ENCODE peak calls at places on chromosomes 3 and 15, in five cellular contexts. S is CD4-positive, CD25-positive, alpha-beta regulatory T cell; H is pancreas; M is Peyer's patch; A is aorta. Q is an unnamed sample.

GRCh38 chr3:54830658-54831057 is 97.2 kb downstream of the LRTM1 start:
- DNase-seq in S (no peak), H (no peak), M (peak; percentile 75), A (no peak), Q (no peak)

GRCh38 chr15:40925495-40925862 is 3.7 kb upstream of the DLL4 start:
- DNase-seq in S (no peak), H (peak; percentile 55), M (no peak), A (no peak), Q (no peak)

GRCh38 chr3:128727996-128728395 is 2.0 kb downstream of the RAB7A start:
- DNase-seq in S (no peak), H (no peak), M (no peak), A (no peak), Q (no peak)

GRCh38 chr3:17638351-17638750 is 104.1 kb downstream of the TBC1D5 start:
- DNase-seq in S (no peak), H (no peak), M (no peak), A (no peak), Q (no peak)

GRCh38 chr3:139327861-139328260 is 16.0 kb upstream of the MRPS22 start:
- DNase-seq in S (no peak), H (no peak), M (no peak), A (no peak), Q (no peak)

GRCh38 chr15:77032647-77033416 is 37.9 kb downstream of the PSTPIP1 start:
- DNase-seq in S (no peak), H (peak; percentile 51), M (peak; percentile 46), A (peak; percentile 34), Q (no peak)

GRCh38 chr3:19866751-19867347 is 67.2 kb downstream of the EFHB start:
- DNase-seq in S (no peak), H (no peak), M (peak; percentile 69), A (no peak), Q (peak; percentile 37)

GRCh38 chr3:163328680-163329079 is 1749.6 kb downstream of the SI start:
- DNase-seq in S (no peak), H (no peak), M (no peak), A (no peak), Q (no peak)

GRCh38 chr15:81091889-81092558 is 42.0 kb upstream of the CFAP161 start:
- DNase-seq in S (no peak), H (no peak), M (no peak), A (no peak), Q (no peak)

GRCh38 chr15:58383876-58384275 is 47.9 kb upstream of the LIPC start:
- DNase-seq in S (no peak), H (no peak), M (no peak), A (no peak), Q (no peak)

GRCh38 chr3:158672293-158673176 is at the start of gene LXN:
- DNase-seq in S (peak; percentile 79), H (peak; percentile 94), M (peak; percentile 95), A (peak; percentile 89), Q (peak; percentile 83)

GRCh38 chr3:155418426-155418825 is 124.9 kb upstream of the STRIT1 start:
- DNase-seq in S (no peak), H (no peak), M (no peak), A (no peak), Q (no peak)

GRCh38 chr3:118970819-118971218 is 63.8 kb downstream of the IGSF11 start:
- DNase-seq in S (no peak), H (no peak), M (no peak), A (no peak), Q (no peak)

GRCh38 chr15:72281713-72282112 is 9.4 kb upstream of the PARP6 start:
- DNase-seq in S (no peak), H (no peak), M (no peak), A (no peak), Q (no peak)

GRCh38 chr15:75479670-75480069 is 28.2 kb upstream of the SIN3A start:
- DNase-seq in S (no peak), H (no peak), M (no peak), A (no peak), Q (no peak)

GRCh38 chr3:197002701-197003454 is 26.7 kb downstream of the MELTF start:
- DNase-seq in S (peak; percentile 78), H (peak; percentile 95), M (peak; percentile 92), A (peak; percentile 79), Q (peak; percentile 81)

GRCh38 chr3:105223815-105224214 is 142.9 kb upstream of the ALCAM start:
- DNase-seq in S (no peak), H (no peak), M (no peak), A (no peak), Q (no peak)

GRCh38 chr15:68414591-68414990 is 17.4 kb downstream of the ITGA11 start:
- DNase-seq in S (no peak), H (no peak), M (no peak), A (no peak), Q (peak; percentile 60)

GRCh38 chr3:113275876-113276580 is 64.7 kb downstream of the BOC start:
- DNase-seq in S (no peak), H (no peak), M (no peak), A (peak; percentile 78), Q (peak; percentile 75)

GRCh38 chr15:92811514-92811913 is 88.6 kb upstream of the CHD2 start:
- DNase-seq in S (no peak), H (no peak), M (no peak), A (no peak), Q (no peak)

GRCh38 chr3:49198611-49199230 is 27.3 kb downstream of the KLHDC8B start:
- DNase-seq in S (no peak), H (peak; percentile 54), M (no peak), A (peak; percentile 13), Q (no peak)

GRCh38 chr3:49199244-49199899 is 28.0 kb downstream of the KLHDC8B start:
- DNase-seq in S (no peak), H (peak; percentile 86), M (peak; percentile 84), A (peak; percentile 97), Q (peak; percentile 84)

GRCh38 chr3:49198161-49198560 is 26.8 kb downstream of the KLHDC8B start:
- DNase-seq in S (no peak), H (no peak), M (no peak), A (no peak), Q (no peak)

GRCh38 chr3:49205154-49205788 is 33.9 kb downstream of the KLHDC8B start:
- DNase-seq in S (no peak), H (no peak), M (no peak), A (no peak), Q (no peak)

DNA sequence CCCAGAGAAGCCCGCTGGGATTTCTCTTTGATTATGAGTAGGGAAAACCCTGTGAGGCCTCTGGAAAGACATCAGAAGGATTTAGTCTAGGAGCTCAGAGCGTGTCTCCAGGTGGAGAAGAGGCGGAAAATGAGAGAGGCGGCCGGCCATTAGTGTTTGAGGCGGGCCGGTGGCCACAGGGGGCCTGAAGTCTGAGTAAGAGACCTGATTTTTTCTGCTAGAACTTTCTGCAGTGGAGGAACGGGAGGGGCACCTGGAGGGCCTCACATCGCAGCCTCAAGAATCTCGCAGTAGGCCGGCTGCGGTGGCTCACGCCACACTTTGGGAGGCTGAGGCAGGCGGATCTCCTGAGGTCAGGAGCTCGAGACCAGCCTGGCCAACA is 28.5 kb downstream of the KLHDC8B start:
- DNase-seq in S (no peak), H (no peak), M (no peak), A (no peak), Q (no peak)
- H3K4me3 ChIP-seq in S (no peak overlapping the region), H (no peak overlapping the region), M (peak overlapping the region; percentile 36), A (peak overlapping the region; percentile 65), Q (peak overlapping the region; percentile 56)

DNA sequence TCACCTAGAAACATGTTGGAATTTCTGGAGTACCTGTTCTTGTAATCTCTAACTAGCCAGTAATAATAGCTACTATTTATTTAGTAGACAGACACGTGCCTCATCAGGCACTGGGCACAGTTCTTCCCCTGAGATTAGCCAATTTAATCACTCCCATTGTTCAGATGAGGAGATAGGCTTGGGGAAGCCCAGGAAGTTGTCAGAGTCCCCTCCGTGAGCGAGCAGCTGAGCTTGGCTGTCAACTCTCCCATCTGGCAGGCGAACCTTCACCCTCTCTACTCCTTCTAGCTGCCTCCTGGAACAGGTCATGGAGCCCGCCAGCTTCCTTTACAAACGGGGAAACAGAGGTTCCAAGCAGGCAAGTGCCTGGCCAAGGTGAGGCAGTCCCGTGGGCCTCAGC is 31.1 kb upstream of the FGD5 start:
- DNase-seq in S (no peak), H (no peak), M (no peak), A (no peak), Q (no peak)
- H3K27ac ChIP-seq in S (no peak overlapping the region), H (no peak overlapping the region), M (no peak overlapping the region), A (no peak overlapping the region), Q (no peak overlapping the region)

GRCh38 chr15:53251998-53252397 is 461.9 kb upstream of the ONECUT1 start:
- DNase-seq in S (no peak), H (no peak), M (no peak), A (no peak), Q (no peak)

GRCh38 chr15:53251523-53251922 is 461.4 kb upstream of the ONECUT1 start:
- DNase-seq in S (no peak), H (no peak), M (no peak), A (no peak), Q (no peak)

GRCh38 chr15:53246404-53246803 is 456.3 kb upstream of the ONECUT1 start:
- DNase-seq in S (no peak), H (no peak), M (no peak), A (no peak), Q (no peak)

GRCh38 chr15:53246996-53247395 is 456.9 kb upstream of the ONECUT1 start:
- DNase-seq in S (no peak), H (no peak), M (no peak), A (no peak), Q (no peak)
- H3K4me1 ChIP-seq in S (no peaks in the 10 kb centered on the region), H (no peaks in the 10 kb centered on the region), M (no peaks in the 10 kb centered on the region), A (no peaks in the 10 kb centered on the region), Q (no peaks in the 10 kb centered on the region)

GRCh38 chr15:37095197-37095992 is 5.0 kb downstream of the MEIS2 start:
- DNase-seq in S (no peak), H (peak; percentile 43), M (no peak), A (peak; percentile 48), Q (no peak)

GRCh38 chr15:37094542-37095196 is 5.7 kb downstream of the MEIS2 start:
- DNase-seq in S (no peak), H (no peak), M (no peak), A (no peak), Q (no peak)

GRCh38 chr15:37095993-37096877 is 4.1 kb downstream of the MEIS2 start:
- DNase-seq in S (no peak), H (peak; percentile 64), M (no peak), A (peak; percentile 57), Q (no peak)

GRCh38 chr15:37090543-37091175 is 9.7 kb downstream of the MEIS2 start:
- DNase-seq in S (no peak), H (no peak), M (no peak), A (no peak), Q (no peak)

DNA sequence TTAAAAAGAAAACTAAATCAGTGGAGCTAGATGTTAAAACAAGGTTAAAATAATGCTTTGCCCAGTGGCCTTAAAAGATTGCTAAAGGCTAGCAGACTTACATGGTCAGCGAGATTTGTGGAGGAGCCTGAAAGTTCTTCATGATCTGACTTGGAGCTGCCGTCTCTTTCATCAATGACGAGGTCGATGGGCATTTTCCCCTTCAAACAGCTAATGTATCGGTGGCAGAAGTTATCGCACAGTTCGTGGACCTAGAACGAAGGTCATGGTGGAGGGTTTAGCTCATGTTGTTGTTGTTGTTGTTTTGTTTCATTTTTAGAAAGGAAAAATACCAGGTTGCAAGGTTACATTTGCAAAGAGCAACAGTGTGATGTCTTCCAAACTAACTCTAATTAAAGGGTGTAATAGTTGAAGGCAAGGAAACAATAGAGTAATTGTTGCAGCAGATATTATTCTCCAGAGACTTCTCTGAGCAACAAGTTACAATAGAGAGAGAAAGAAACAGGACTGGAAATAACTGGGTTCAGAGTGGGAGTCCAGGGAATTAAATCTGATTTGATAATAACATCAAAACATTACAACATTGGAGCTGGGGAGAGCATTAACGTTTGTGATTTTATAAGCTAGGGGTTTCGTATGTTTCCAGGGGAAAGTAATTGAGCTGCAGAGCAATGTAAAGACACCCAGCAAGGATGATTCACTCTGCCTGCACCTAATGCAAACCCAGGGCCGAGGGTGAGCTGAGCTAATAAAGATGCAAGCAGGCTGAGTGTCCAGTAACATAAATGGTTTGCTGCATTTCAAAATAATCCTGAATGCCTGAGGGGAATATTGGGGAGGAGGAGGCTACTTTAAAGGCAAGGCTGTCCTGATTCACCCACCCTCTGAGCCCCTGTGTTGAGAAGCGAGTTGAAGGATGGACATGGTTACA is 6.6 kb downstream of the MEIS2 start:
- DNase-seq in S (no peak), H (no peak), M (no peak), A (no peak), Q (no peak)
- H3K4me3 ChIP-seq in S (no peak overlapping the region), H (no peak overlapping the region), M (no peak overlapping the region), A (no peak overlapping the region), Q (no peak overlapping the region)

Q was measured in tibial artery.